ENCODE peak calls at places on chromosomes 7 and 10, in eight cellular contexts. W, Z, J, E, H, A, M and U are unnamed samples.

GRCh38 chr7:139991267-139991666 is 71.5 kb downstream of the PARP12 start:
- DNase-seq in Z (no peak), J (no peak), A (no peak), E (no peak), M (no peak), H (no peak), W (no peak), U (no peak)

GRCh38 chr10:24344695-24345473 is 135.9 kb downstream of the KIAA1217 start:
- DNase-seq in H (no peak), J (no peak), E (no peak), Z (no peak), W (no peak), M (peak; percentile 34), A (no peak), U (no peak)

GRCh38 chr10:86254081-86254480 is 112.5 kb downstream of the GRID1 start:
- DNase-seq in J (no peak), H (no peak), E (no peak), A (no peak), W (no peak), M (no peak), Z (no peak), U (no peak)

GRCh38 chr10:115942106-115942505 is 330.9 kb downstream of the GFRA1 start:
- DNase-seq in W (no peak), A (no peak), M (no peak), E (no peak), H (no peak), Z (peak; percentile 24), J (no peak), U (no peak)

GRCh38 chr7:92785923-92786322 is 50.5 kb downstream of the CDK6 start:
- DNase-seq in A (no peak), Z (peak; percentile 81), M (no peak), H (peak; percentile 49), E (no peak), W (peak; percentile 77), J (no peak), U (no peak)

GRCh38 chr7:30433082-30433481 is 45.5 kb downstream of the NOD1 start:
- DNase-seq in M (peak; percentile 18), J (no peak), A (peak; percentile 85), E (peak; percentile 51), Z (peak; percentile 90), W (peak; percentile 78), H (no peak), U (no peak)

GRCh38 chr7:2266911-2267310 is 24.9 kb downstream of the NUDT1 start:
- DNase-seq in J (no peak), A (no peak), E (no peak), H (peak; percentile 92), W (peak; percentile 43), M (no peak), Z (no peak), U (no peak)

GRCh38 chr7:116653204-116653603 is 18.8 kb upstream of the MET start:
- DNase-seq in A (peak; percentile 48), Z (peak; percentile 54), M (no peak), E (no peak), J (no peak), W (peak; percentile 85), H (peak; percentile 83), U (no peak)

GRCh38 chr10:35306852-35307251 is 29.5 kb upstream of the CCNY start:
- DNase-seq in A (peak; percentile 61), J (no peak), Z (peak; percentile 11), W (no peak), H (peak; percentile 79), E (no peak), M (no peak), U (no peak)

GRCh38 chr10:97778452-97779302 is 6.9 kb upstream of the SFRP5 start:
- DNase-seq in J (no peak), A (no peak), W (no peak), H (no peak), E (no peak), M (peak; percentile 50), Z (no peak), U (no peak)

GRCh38 chr10:43027331-43027955 is 49.4 kb upstream of the RET start:
- DNase-seq in M (no peak), A (no peak), J (no peak), H (no peak), W (no peak), Z (no peak), E (no peak), U (peak; percentile 8)

GRCh38 chr7:130144632-130145171 is 60.5 kb downstream of the TMEM209 start:
- DNase-seq in A (peak; percentile 47), H (peak; percentile 68), W (peak; percentile 57), Z (peak; percentile 87), M (no peak), J (no peak), E (peak; percentile 29), U (no peak)

GRCh38 chr7:130143334-130143732 is 61.9 kb downstream of the TMEM209 start:
- DNase-seq in J (no peak), H (no peak), M (no peak), A (no peak), Z (no peak), W (no peak), E (no peak), U (no peak)

GRCh38 chr7:130142654-130143333 is 62.4 kb downstream of the TMEM209 start:
- DNase-seq in J (no peak), Z (no peak), H (no peak), E (no peak), W (no peak), M (no peak), A (no peak), U (no peak)

GRCh38 chr7:130145424-130146106 is 59.6 kb downstream of the TMEM209 start:
- DNase-seq in A (no peak), Z (no peak), W (peak; percentile 39), J (no peak), E (no peak), M (no peak), H (no peak), U (no peak)

DNA sequence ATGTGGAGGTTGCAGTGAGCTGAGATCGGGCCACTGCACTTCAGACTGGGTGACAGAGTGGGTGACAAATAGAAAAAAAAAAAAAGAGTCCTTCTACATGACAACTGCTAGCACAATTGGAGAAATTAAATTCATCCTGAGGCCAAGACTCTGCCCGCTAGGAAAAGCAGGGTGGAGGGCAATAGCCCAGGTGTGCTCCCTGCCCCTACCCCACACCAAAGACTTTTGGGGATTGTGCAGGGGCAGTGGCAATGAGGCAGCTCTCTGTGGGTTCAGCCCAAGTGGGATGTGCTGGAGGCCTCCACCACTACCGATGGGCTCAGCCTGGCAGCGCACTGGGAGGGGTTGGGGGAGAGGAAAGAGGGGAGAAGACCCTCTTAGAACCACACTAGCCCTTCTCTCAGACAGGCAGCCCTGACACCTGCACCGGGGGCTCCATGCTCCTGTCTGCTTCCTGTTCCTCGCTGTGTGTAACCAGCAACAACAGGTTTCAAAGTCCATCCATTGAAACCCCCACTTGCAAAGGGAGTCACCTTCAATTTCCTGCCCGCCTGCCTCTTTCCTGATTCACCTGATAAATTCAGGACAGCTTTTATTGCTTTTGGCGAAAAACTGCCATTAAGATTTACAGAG is 61.1 kb downstream of the TMEM209 start:
- DNase-seq in J (no peak), M (no peak), Z (no peak), E (no peak), H (no peak), W (no peak), A (no peak), U (no peak)
- TF ChIP-seq CTCF in J (no peak), M (no peak), Z (no peak), E (no peak), H (no peak), W (no peak), A (no peak), U (no peak)

DNA sequence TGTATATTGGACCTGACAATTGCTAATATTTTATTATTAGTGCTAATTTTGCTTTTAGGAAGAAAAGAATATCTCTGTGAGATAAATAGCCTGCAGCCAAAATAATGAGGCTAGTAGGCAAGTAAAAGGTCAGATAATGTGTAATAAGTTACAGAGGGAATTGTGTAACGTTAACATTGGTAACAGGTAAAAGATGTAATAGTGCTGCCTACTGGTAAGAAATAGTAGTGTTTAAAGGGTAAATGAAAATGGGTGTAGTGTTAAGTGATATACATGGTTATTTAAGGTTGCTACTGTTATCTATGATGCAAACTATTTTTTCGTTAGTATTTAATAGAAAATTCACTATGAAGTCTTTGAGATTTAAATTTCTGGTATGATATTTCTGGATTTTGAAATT is 9.2 kb upstream of the FOXP2 start:
- DNase-seq in M (peak; percentile 9), A (no peak), Z (peak; percentile 30), H (peak; percentile 30), E (no peak), W (peak; percentile 31), J (no peak), U (no peak)
- TF ChIP-seq CTCF in M (peak; percentile 65), A (peak; percentile 46), Z (peak; percentile 43), H (peak; percentile 36), E (peak; percentile 31), W (peak; percentile 51), J (peak; percentile 70), U (peak; percentile 16)

GRCh38 chr10:77637986-77638765 is 568 bp upstream of the KCNMA1 start:
- DNase-seq in Z (peak; percentile 46), E (no peak), W (peak; percentile 65), M (peak; percentile 86), A (no peak), H (no peak), J (peak; percentile 46), U (peak; percentile 51)
- TF ChIP-seq CTCF in Z (no peak), E (no peak), W (no peak), M (no peak), A (no peak), H (no peak), J (no peak), U (no peak)

DNA sequence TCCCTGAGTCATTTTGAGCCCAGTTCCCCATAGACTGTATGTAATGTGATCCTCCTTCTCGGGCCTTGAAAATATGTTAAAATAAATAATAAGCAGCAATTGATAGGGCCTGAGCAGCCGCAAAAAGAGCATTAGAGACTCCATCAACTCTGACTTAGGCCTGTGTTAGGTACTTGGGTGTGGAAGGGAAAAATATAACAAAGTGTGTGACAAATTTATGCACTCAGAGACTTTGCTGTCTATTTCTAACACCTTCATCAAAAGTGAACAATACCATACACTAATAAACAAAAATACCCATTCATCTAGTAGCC is 31.4 kb upstream of the HABP2 start:
- DNase-seq in Z (no peak), W (no peak), A (no peak), H (no peak), E (no peak), J (no peak), M (no peak), U (no peak)
- TF ChIP-seq CTCF in Z (no peak), W (no peak), A (no peak), H (no peak), E (no peak), J (peak; percentile 41), M (no peak), U (no peak)

DNA sequence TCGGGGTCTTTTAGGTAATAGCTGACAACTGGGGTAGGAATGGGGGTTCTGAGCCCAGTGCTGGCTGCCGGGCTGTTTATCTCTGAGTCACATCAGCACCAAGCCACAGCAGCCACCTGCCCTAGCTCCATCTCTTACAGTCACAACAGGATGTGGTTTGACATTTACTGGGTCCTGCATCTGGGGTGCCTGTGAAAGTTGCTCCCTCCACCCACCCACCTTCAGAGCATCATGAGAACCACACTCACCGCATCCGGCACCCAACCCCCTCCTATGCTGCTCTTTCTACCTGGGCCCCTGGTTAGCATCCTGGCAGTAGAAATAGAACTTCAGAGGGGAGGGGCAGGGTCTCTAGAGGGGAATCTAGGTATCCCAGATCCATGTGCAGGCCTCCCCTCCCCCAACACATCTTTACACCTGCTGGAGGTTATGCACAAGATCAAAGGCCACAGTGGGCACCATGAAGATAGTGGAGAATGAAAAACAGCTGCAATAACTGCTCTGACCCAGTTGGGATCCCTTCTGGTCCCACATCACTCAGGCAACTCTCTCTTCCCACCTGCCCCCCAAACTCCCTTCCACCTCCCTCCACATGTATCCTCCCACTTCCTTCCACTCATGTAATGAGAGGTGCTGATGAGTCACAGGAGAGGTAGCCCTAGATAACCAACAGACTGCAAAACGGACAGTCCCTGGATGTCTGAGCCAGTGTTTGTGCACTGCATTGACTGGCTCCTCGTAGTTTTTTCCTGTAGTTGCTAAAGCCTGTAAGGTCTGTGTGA is 38.2 kb downstream of the PRSS2 start:
- DNase-seq in J (no peak), E (no peak), M (no peak), A (peak; percentile 51), H (peak; percentile 9), W (peak; percentile 37), Z (no peak), U (peak; percentile 73)
- TF ChIP-seq CTCF in J (no peak), E (no peak), M (no peak), A (no peak), H (no peak), W (no peak), Z (no peak), U (no peak)